ENCODE peak calls at places on chromosome 21, in five cellular contexts. One of them, this sample, is unnamed.

GRCh38 chr21:44406953-44407352 is 48.4 kb upstream of the LRRC3 start:
- DNase-seq in aorta: no peak
- DNase-seq in left ventricle myocardium inferior: no peak
- DNase-seq in body of pancreas: no peak
- DNase-seq in stimulated activated naive B cell treated with anti-CD40 and anti-IgM and Interleukin-4, amounts not matched to agents 10 μg/mL and 1 μg/mL and 100 μg/mL, for 72 hours: no peak
- DNase-seq in this sample: no peak

GRCh38 chr21:33019885-33020557 is 5.7 kb upstream of the OLIG2 start:
- DNase-seq in aorta: no peak
- DNase-seq in stimulated activated naive B cell treated with anti-CD40 and anti-IgM and Interleukin-4, amounts not matched to agents 10 μg/mL and 1 μg/mL and 100 μg/mL, for 72 hours: no peak
- DNase-seq in body of pancreas: no peak
- DNase-seq in left ventricle myocardium inferior: no peak
- DNase-seq in this sample: no peak

GRCh38 chr21:16086121-16086520 is 356.3 kb downstream of the USP25 start:
- DNase-seq in stimulated activated naive B cell treated with anti-CD40 and anti-IgM and Interleukin-4, amounts not matched to agents 10 μg/mL and 1 μg/mL and 100 μg/mL, for 72 hours: no peak
- DNase-seq in aorta: no peak
- DNase-seq in left ventricle myocardium inferior: no peak
- DNase-seq in body of pancreas: no peak
- DNase-seq in this sample: no peak

GRCh38 chr21:22201669-22202068 is 1203.5 kb downstream of the NCAM2 start:
- DNase-seq in left ventricle myocardium inferior: no peak
- DNase-seq in body of pancreas: no peak
- DNase-seq in aorta: no peak
- DNase-seq in stimulated activated naive B cell treated with anti-CD40 and anti-IgM and Interleukin-4, amounts not matched to agents 10 μg/mL and 1 μg/mL and 100 μg/mL, for 72 hours: no peak
- DNase-seq in this sample: no peak

GRCh38 chr21:42195378-42196031 is 23.4 kb upstream of the ABCG1 start:
- DNase-seq in left ventricle myocardium inferior: peak
- DNase-seq in stimulated activated naive B cell treated with anti-CD40 and anti-IgM and Interleukin-4, amounts not matched to agents 10 μg/mL and 1 μg/mL and 100 μg/mL, for 72 hours: no peak
- DNase-seq in aorta: peak
- DNase-seq in body of pancreas: no peak
- DNase-seq in this sample: no peak

GRCh38 chr21:36246080-36246631 is 73.8 kb upstream of the MORC3 start:
- DNase-seq in aorta: no peak
- DNase-seq in body of pancreas: peak
- DNase-seq in stimulated activated naive B cell treated with anti-CD40 and anti-IgM and Interleukin-4, amounts not matched to agents 10 μg/mL and 1 μg/mL and 100 μg/mL, for 72 hours: no peak
- DNase-seq in left ventricle myocardium inferior: no peak
- DNase-seq in this sample: no peak

GRCh38 chr21:24509131-24509530 is 1098.2 kb downstream of the MRPL39 start:
- DNase-seq in left ventricle myocardium inferior: no peak
- DNase-seq in aorta: no peak
- DNase-seq in stimulated activated naive B cell treated with anti-CD40 and anti-IgM and Interleukin-4, amounts not matched to agents 10 μg/mL and 1 μg/mL and 100 μg/mL, for 72 hours: no peak
- DNase-seq in body of pancreas: no peak
- DNase-seq in this sample: no peak

GRCh38 chr21:28482657-28483056 is 510.0 kb downstream of the LTN1 start:
- DNase-seq in stimulated activated naive B cell treated with anti-CD40 and anti-IgM and Interleukin-4, amounts not matched to agents 10 μg/mL and 1 μg/mL and 100 μg/mL, for 72 hours: no peak
- DNase-seq in left ventricle myocardium inferior: no peak
- DNase-seq in aorta: no peak
- DNase-seq in body of pancreas: no peak
- DNase-seq in this sample: no peak

GRCh38 chr21:28345934-28346333 is 646.7 kb downstream of the LTN1 start:
- DNase-seq in stimulated activated naive B cell treated with anti-CD40 and anti-IgM and Interleukin-4, amounts not matched to agents 10 μg/mL and 1 μg/mL and 100 μg/mL, for 72 hours: no peak
- DNase-seq in left ventricle myocardium inferior: no peak
- DNase-seq in body of pancreas: no peak
- DNase-seq in aorta: no peak
- DNase-seq in this sample: no peak

GRCh38 chr21:38780879-38781278 is 24.9 kb upstream of the ETS2 start:
- DNase-seq in left ventricle myocardium inferior: no peak
- DNase-seq in body of pancreas: no peak
- DNase-seq in stimulated activated naive B cell treated with anti-CD40 and anti-IgM and Interleukin-4, amounts not matched to agents 10 μg/mL and 1 μg/mL and 100 μg/mL, for 72 hours: no peak
- DNase-seq in aorta: no peak
- DNase-seq in this sample: peak